ENCODE peak calls at places on chromosome 16, in five cellular contexts. One of them, this sample, is unnamed.

GRCh38 chr16:83420206-83420760 is 387.5 kb upstream of the HSBP1 start:
- DNase-seq in HCEC 1CT: peak; percentile 11
- DNase-seq in HCT116: no peak
- DNase-seq in HEK293T: peak; percentile 6
- DNase-seq in heart left ventricle: no peak
- DNase-seq in this sample: peak; percentile 18

GRCh38 chr16:84514295-84514873 is 9.9 kb upstream of the MEAK7 start:
- DNase-seq in HCEC 1CT: no peak
- DNase-seq in HCT116: no peak
- DNase-seq in HEK293T: no peak
- DNase-seq in heart left ventricle: peak; percentile 20
- DNase-seq in this sample: no peak

GRCh38 chr16:67277294-67277998 is 1.9 kb upstream of the PLEKHG4 start:
- DNase-seq in HCEC 1CT: peak; percentile 99
- DNase-seq in HCT116: peak; percentile 84
- DNase-seq in HEK293T: no peak
- DNase-seq in heart left ventricle: peak; percentile 71
- DNase-seq in this sample: peak; percentile 71

GRCh38 chr16:50657251-50657650 is 23.9 kb downstream of the SNX20 start:
- DNase-seq in HCEC 1CT: no peak
- DNase-seq in HCT116: no peak
- DNase-seq in HEK293T: no peak
- DNase-seq in heart left ventricle: peak; percentile 40
- DNase-seq in this sample: no peak

GRCh38 chr16:57608462-57609113 is 19.8 kb upstream of the ADGRG1 start:
- DNase-seq in HCEC 1CT: no peak
- DNase-seq in HCT116: no peak
- DNase-seq in HEK293T: no peak
- DNase-seq in heart left ventricle: no peak
- DNase-seq in this sample: no peak

GRCh38 chr16:69613283-69614154 is 47.8 kb downstream of the NFAT5 start:
- DNase-seq in HCEC 1CT: peak; percentile 23
- DNase-seq in HCT116: no peak
- DNase-seq in HEK293T: no peak
- DNase-seq in heart left ventricle: no peak
- DNase-seq in this sample: peak; percentile 20

GRCh38 chr16:84806890-84807258 is 12.9 kb upstream of the CRISPLD2 start:
- DNase-seq in HCEC 1CT: no peak
- DNase-seq in HCT116: no peak
- DNase-seq in HEK293T: no peak
- DNase-seq in heart left ventricle: no peak
- DNase-seq in this sample: no peak

GRCh38 chr16:7209598-7209997 is 123.0 kb upstream of the RBFOX1 start:
- DNase-seq in HCEC 1CT: no peak
- DNase-seq in HCT116: no peak
- DNase-seq in HEK293T: no peak
- DNase-seq in heart left ventricle: no peak
- DNase-seq in this sample: no peak

GRCh38 chr16:21989141-21989540 is 11.8 kb downstream of the PDZD9 start:
- DNase-seq in HCEC 1CT: peak; percentile 18
- DNase-seq in HCT116: no peak
- DNase-seq in HEK293T: no peak
- DNase-seq in heart left ventricle: no peak
- DNase-seq in this sample: no peak

GRCh38 chr16:52543654-52544053 is 3.3 kb downstream of the TOX3 start:
- DNase-seq in HCEC 1CT: no peak
- DNase-seq in HCT116: no peak
- DNase-seq in HEK293T: no peak
- DNase-seq in heart left ventricle: no peak
- DNase-seq in this sample: no peak